ENCODE peak calls at places on chromosomes 13 and 19, in eight cellular contexts. D, C, H, N, U, G, K and A are unnamed samples.

GRCh38 chr13:110484290-110485048 is 77.1 kb downstream of the RAB20 start:
- DNase-seq in D (no peak), U (no peak), C (no peak), G (no peak), H (no peak), N (no peak), K (no peak), A (no peak)

GRCh38 chr19:40809358-40810086 is 10.5 kb downstream of the EGLN2 start:
- DNase-seq in D (no peak), G (no peak), K (no peak), N (no peak), U (peak), H (no peak), C (no peak), A (no peak)

GRCh38 chr13:93903909-93904308 is 575.6 kb downstream of the DCT start:
- DNase-seq in G (no peak), D (no peak), K (no peak), U (no peak), C (no peak), N (no peak), H (no peak), A (no peak)

GRCh38 chr19:16829822-16830289 is 658 bp downstream of the SIN3B start:
- DNase-seq in H (no peak), D (no peak), G (no peak), K (no peak), U (no peak), N (no peak), C (no peak), A (no peak)

GRCh38 chr19:3204646-3205275 is 19.0 kb downstream of the NCLN start:
- DNase-seq in N (no peak), U (no peak), G (no peak), K (no peak), H (no peak), C (no peak), D (no peak), A (no peak)

GRCh38 chr13:26718146-26718545 is 42.4 kb downstream of the GPR12 start:
- DNase-seq in K (no peak), C (no peak), G (no peak), D (no peak), H (no peak), N (no peak), U (no peak), A (no peak)

GRCh38 chr13:27403727-27404385 is 20.6 kb upstream of the GTF3A start:
- DNase-seq in C (no peak), N (no peak), U (no peak), D (no peak), H (no peak), K (no peak), G (no peak), A (no peak)

GRCh38 chr19:40523322-40524047 is 53.2 kb upstream of the SHKBP1 start:
- DNase-seq in G (peak), D (peak), C (peak), H (peak), N (no peak), U (no peak), K (peak), A (no peak)

GRCh38 chr19:18274303-18274775 is at the start of gene IQCN:
- DNase-seq in C (no peak), K (no peak), G (no peak), D (peak), N (no peak), H (no peak), U (peak), A (no peak)

GRCh38 chr13:97122381-97122996 is 99.6 kb upstream of the MBNL2 start:
- DNase-seq in G (peak), D (peak), N (no peak), C (peak), U (no peak), K (no peak), H (peak), A (peak)

GRCh38 chr13:96090240-96091101 is 564 bp downstream of the HS6ST3 start:
- DNase-seq in K (peak), U (peak), H (peak), G (peak), N (no peak), D (peak), C (no peak), A (no peak)

GRCh38 chr13:91355099-91355825 is 7.8 kb downstream of the MIR17HG start:
- DNase-seq in G (no peak), H (no peak), K (no peak), U (no peak), C (no peak), N (no peak), D (no peak), A (no peak)

GRCh38 chr19:50568321-50569022 is at the start of gene LRRC4B:
- DNase-seq in H (no peak), D (peak), C (no peak), U (peak), K (no peak), G (no peak), N (no peak), A (no peak)

GRCh38 chr13:42361701-42362100 is 89.7 kb downstream of the AKAP11 start:
- DNase-seq in K (no peak), G (no peak), H (no peak), C (no peak), U (no peak), D (no peak), N (no peak), A (no peak)

GRCh38 chr13:103100795-103101194 is 34.6 kb upstream of the SLC10A2 start:
- DNase-seq in H (no peak), D (no peak), N (no peak), U (no peak), G (no peak), K (no peak), C (no peak), A (no peak)

GRCh38 chr13:113861433-113862030 is 2.3 kb downstream of the GAS6 start:
- DNase-seq in G (no peak), C (no peak), U (no peak), N (no peak), K (no peak), H (no peak), D (no peak), A (no peak)
- H3K4me3 ChIP-seq in G (peak), C (no peak), U (no peak), N (peak), K (peak), H (peak), D (no peak), A (peak)

DNA sequence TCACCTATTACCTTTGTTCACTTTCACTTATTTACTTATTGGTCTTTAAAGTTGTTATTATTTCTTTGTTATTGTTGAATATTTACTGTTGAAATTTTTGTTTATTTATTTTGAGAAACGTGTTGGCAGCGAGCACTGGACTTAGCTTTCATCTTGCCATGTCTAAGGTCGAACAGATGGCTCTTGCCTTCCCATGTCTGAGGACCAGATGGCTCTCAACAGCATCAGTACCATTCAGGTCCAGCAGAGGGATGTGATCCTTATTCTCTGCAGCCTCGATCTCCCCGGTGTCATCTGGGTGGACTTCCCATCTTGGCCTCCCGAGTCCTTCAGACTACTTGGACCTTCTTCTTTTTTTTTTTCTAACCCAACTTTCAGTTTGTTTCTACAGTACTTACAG is 1437.6 kb downstream of the UQCRFS1 start:
- DNase-seq in D (no peak), G (no peak), K (no peak), C (no peak), H (no peak), N (no peak), U (no peak), A (no peak)
- TF ChIP-seq CTCF in D (peak), G (no peak), K (no peak), C (no peak), H (peak), N (no peak), U (no peak), A (no peak)

GRCh38 chr19:4225902-4226301 is 3.4 kb upstream of the EBI3 start:
- DNase-seq in N (no peak), H (no peak), U (no peak), G (no peak), K (no peak), C (no peak), D (no peak), A (no peak)

GRCh38 chr19:4228765-4229178 is 551 bp upstream of the EBI3 start:
- DNase-seq in D (no peak), U (no peak), C (no peak), K (no peak), G (no peak), H (no peak), N (no peak), A (no peak)

GRCh38 chr19:4232614-4233281 is 3.4 kb downstream of the EBI3 start:
- DNase-seq in G (no peak), C (no peak), D (no peak), U (no peak), K (no peak), H (no peak), N (no peak), A (no peak)

GRCh38 chr19:4227771-4228170 is 1.6 kb upstream of the EBI3 start:
- DNase-seq in H (no peak), N (no peak), K (no peak), U (no peak), G (no peak), C (no peak), D (no peak), A (no peak)

DNA sequence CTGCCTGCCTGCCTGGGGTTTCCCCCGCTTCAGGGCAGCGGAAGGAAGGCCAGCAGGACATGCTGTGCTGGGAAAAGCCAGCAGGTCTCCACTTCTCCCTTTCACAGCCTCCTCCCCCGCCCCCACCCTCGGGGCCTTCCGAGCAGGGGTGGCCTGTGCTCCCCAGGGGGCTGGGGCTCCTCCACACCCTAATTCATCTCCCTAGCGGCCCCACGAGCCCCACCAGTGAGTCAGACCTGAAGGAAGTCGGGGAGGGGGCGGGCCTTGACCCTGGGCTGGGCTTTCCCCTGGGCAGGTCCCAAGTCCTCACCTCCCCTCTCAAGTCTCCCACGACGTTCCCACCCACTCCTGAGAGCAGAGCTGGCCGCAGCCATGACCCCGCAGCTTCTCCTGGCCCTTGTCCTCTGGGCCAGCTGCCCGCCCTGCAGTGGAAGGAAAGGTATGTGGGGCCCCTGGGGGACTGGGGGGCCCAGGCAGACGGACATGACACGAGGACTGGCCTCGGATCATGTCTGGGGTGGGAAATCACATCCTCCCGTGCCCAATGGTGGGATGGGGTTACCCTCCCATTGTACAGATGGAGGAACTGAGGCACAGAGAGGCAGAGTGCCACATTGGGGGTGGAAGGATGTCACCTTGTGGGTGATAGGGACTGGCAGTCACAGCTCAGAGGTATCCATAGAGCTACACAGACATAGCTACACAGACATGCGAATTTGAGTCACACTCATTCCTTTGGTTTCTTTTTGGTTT is at the start of gene EBI3:
- DNase-seq in C (no peak), G (peak), K (peak), H (no peak), N (no peak), U (no peak), D (peak), A (no peak)
- H3K4me3 ChIP-seq in C (no peak), G (no peak), K (peak), H (no peak), N (no peak), U (no peak), D (no peak), A (no peak)

GRCh38 chr13:94988654-94989053 is 276.3 kb upstream of the SOX21 start:
- DNase-seq in N (no peak), C (no peak), G (no peak), K (no peak), D (peak), H (no peak), U (no peak), A (no peak)
- TF ChIP-seq CTCF in N (peak), C (no peak), G (no peak), K (no peak), D (no peak), H (no peak), U (no peak), A (no peak)

DNA sequence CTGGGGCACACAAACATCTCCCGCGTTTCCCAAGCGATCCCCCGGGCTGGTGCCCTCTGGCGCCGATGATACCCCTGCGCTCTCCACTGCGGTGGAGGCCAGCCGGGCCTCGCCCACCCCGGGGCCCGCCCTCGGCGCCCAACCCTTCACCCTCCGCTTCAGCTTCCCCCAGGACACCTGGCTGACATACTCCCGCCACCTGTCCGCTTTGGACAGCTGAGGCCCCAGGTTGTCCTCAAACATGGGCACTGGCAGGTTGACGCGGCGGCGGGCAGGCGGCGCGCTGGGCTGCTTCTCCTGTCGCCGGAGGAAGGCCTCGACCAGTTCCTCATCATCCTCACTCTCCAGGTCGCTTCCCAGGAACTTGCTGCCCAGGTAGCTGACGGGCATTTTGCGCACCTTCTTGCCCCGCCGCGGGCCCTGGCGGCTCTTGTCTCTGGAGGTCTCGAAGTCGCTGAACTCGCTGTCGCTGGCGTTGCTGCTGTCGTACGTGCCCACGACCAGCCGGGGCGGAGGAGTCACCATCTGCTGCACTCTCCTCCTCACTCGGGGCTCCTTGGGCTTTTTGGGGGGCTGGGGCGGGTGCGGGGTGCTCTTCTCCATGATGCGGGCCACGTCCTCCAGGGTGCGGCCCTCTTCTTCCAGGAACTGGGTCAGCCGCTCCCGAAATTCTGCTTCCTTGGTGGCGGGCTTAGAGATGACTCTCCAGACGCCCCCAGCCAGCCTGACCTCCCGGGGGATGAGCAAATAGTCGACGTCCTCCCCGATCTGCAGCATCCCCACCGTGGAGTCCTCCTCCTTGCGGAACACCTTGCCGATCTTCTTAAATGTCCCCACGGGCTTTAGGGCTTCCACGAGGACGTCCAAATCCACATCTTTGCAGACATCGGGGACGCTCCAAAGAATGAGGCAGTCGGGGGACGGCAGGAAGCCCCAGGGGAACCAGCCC is 1.1 kb downstream of the CCDC8 start:
- DNase-seq in U (no peak), G (no peak), D (no peak), C (no peak), N (no peak), K (no peak), H (no peak), A (no peak)
- H3K4me3 ChIP-seq in U (peak), G (peak), D (peak), C (peak), N (peak), K (peak), H (peak), A (peak)